ENCODE peak calls at places on chromosomes 2 and 18, in five cellular contexts. B, Z, M, Y and W are unnamed samples. For H3K27me3, the result is how much of the 10 kb centered on the place peaks cover.

GRCh38 chr2:1132328-1132964 is 181.8 kb downstream of the SNTG2 start:
- DNase-seq in B (no peak), Z (no peak), M (no peak), Y (no peak), W (no peak)

GRCh38 chr18:50559750-50560680 is at the start of gene MAPK4:
- DNase-seq in B (no peak), Z (peak), M (peak), Y (peak), W (peak)

GRCh38 chr2:112765251-112765650 is 842 bp upstream of the CKAP2L start:
- DNase-seq in B (no peak), Z (no peak), M (no peak), Y (no peak), W (no peak)

GRCh38 chr18:5995626-5996025 is 100.3 kb upstream of the TMEM200C start:
- DNase-seq in B (no peak), Z (no peak), M (no peak), Y (no peak), W (no peak)

GRCh38 chr2:64522843-64523428 is 1.2 kb upstream of the AFTPH start:
- DNase-seq in B (peak), Z (peak), M (peak), Y (peak), W (peak)

GRCh38 chr2:2102870-2103269 is 228.2 kb downstream of the MYT1L start:
- DNase-seq in B (peak), Z (no peak), M (no peak), Y (no peak), W (no peak)

GRCh38 chr2:216363221-216363620 is 9.1 kb downstream of the MARCHF4 start:
- DNase-seq in B (no peak), Z (no peak), M (no peak), Y (no peak), W (no peak)

GRCh38 chr2:75098856-75099255 is 100.5 kb downstream of the TACR1 start:
- DNase-seq in B (peak), Z (peak), M (no peak), Y (peak), W (no peak)

GRCh38 chr2:165675551-165675968 is 118.5 kb downstream of the GALNT3 start:
- DNase-seq in B (no peak), Z (no peak), M (no peak), Y (peak), W (no peak)

GRCh38 chr2:102975996-102976636 is 214.3 kb downstream of the TMEM182 start:
- DNase-seq in B (peak), Z (peak), M (no peak), Y (peak), W (no peak)
- H3K27me3 ChIP-seq in B (under half), Z (under half), M (under half), Y (under half), W (under half)

GRCh38 chr2:203869610-203870042 is 2.1 kb downstream of the CTLA4 start:
- DNase-seq in B (no peak), Z (no peak), M (no peak), Y (no peak), W (no peak)
- H3K4me3 ChIP-seq in B (no peak), Z (no peak), M (no peak), Y (no peak), W (no peak)

GRCh38 chr18:59211629-59212028 is 8.3 kb upstream of the GRP start:
- DNase-seq in B (no peak), Z (no peak), M (no peak), Y (no peak), W (no peak)

GRCh38 chr18:59208602-59209001 is 11.4 kb upstream of the GRP start:
- DNase-seq in B (no peak), Z (no peak), M (no peak), Y (no peak), W (no peak)

GRCh38 chr18:59207506-59207905 is 12.5 kb upstream of the GRP start:
- DNase-seq in B (no peak), Z (no peak), M (no peak), Y (no peak), W (no peak)

GRCh38 chr18:59210311-59210710 is 9.6 kb upstream of the GRP start:
- DNase-seq in B (no peak), Z (no peak), M (no peak), Y (no peak), W (no peak)
- H3K27me3 ChIP-seq in B (under half), Z (under half), M (under half), Y (under half), W (under half)

GRCh38 chr2:180195847-180196246 is 188.8 kb upstream of the CWC22 start:
- DNase-seq in B (no peak), Z (no peak), M (no peak), Y (no peak), W (no peak)

GRCh38 chr2:180191352-180192124 is 184.4 kb upstream of the CWC22 start:
- DNase-seq in B (peak), Z (no peak), M (no peak), Y (no peak), W (peak)

GRCh38 chr2:180190851-180191250 is 183.8 kb upstream of the CWC22 start:
- DNase-seq in B (peak), Z (no peak), M (no peak), Y (no peak), W (peak)

DNA sequence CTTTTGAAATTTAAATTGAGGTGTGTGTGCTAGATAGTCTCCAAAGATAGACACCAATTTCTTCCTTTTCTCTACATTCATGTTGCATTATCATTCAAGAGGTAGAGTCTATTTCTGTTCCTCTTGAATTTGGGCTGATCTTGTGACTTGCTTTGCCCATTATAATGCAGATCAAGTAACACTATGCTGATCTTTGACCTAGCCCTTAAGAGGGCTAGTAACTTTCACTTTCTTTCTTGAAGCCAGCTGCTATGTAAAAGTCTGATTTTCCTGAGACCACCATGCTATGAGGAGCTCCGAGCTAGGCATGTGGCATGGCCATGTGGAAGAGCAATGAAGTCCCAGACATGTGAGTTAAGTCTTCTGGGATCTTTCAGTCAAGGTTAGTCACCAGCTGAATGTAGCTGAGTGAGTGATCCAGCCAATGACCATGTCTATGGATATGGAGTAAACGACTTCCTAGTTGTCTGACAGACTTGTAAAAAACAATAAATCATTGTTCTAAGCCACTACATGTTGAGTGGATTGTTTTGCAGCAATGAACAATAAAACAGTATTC is 189.4 kb upstream of the CWC22 start:
- DNase-seq in B (no peak), Z (no peak), M (no peak), Y (no peak), W (peak)
- H3K4me3 ChIP-seq in B (no peak), Z (no peak), M (no peak), Y (no peak), W (peak)

GRCh38 chr2:232432598-232433184 is 23.3 kb upstream of the ALPI start:
- DNase-seq in B (peak), Z (peak), M (peak), Y (no peak), W (no peak)
- H3K27me3 ChIP-seq in B (under half), Z (under half), M (under half), Y (under half), W (under half)

DNA sequence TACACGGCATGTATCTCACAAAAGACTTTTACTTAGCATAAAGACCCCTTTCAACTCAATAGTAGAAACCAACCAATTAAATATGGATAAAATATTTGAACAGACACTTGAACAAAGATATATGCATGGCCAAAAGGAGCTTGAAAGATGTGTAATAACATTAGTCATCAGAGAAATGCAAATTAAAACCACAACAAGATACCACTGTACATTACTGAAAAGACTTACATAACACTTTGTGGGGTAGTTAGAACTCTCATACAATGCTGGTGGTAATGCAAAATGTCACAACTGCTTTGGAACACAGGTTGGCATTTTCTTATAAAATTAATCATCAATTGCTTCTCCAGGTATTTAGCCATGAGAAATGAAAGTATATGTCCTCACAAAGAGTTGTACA is 60.7 kb downstream of the TTC27 start:
- DNase-seq in B (no peak), Z (no peak), M (no peak), Y (peak), W (no peak)
- H3K4me3 ChIP-seq in B (no peak), Z (no peak), M (no peak), Y (no peak), W (no peak)

GRCh38 chr2:176664478-176664877 is 395.2 kb downstream of the MTX2 start:
- DNase-seq in B (no peak), Z (no peak), M (no peak), Y (no peak), W (no peak)
- H3K27me3 ChIP-seq in B (under half), Z (under half), M (under half), Y (under half), W (under half)

GRCh38 chr2:60565472-60565871 is 12.0 kb upstream of the BCL11A start:
- DNase-seq in B (peak), Z (peak), M (no peak), Y (peak), W (peak)

GRCh38 chr2:60570281-60570680 is 16.8 kb upstream of the BCL11A start:
- DNase-seq in B (no peak), Z (no peak), M (no peak), Y (no peak), W (no peak)

GRCh38 chr2:60569680-60570111 is 16.2 kb upstream of the BCL11A start:
- DNase-seq in B (peak), Z (peak), M (no peak), Y (no peak), W (no peak)

GRCh38 chr2:60567092-60567491 is 13.6 kb upstream of the BCL11A start:
- DNase-seq in B (no peak), Z (no peak), M (no peak), Y (no peak), W (no peak)

GRCh38 chr2:60567919-60568874 is 14.7 kb upstream of the BCL11A start:
- DNase-seq in B (no peak), Z (no peak), M (no peak), Y (no peak), W (no peak)
- H3K4me3 ChIP-seq in B (no peak), Z (no peak), M (no peak), Y (no peak), W (no peak)

GRCh38 chr2:14937336-14937735 is 304.8 kb downstream of the LRATD1 start:
- DNase-seq in B (no peak), Z (no peak), M (no peak), Y (no peak), W (no peak)

GRCh38 chr2:14942991-14943390 is 310.5 kb downstream of the LRATD1 start:
- DNase-seq in B (no peak), Z (no peak), M (no peak), Y (peak), W (no peak)

GRCh38 chr2:14936436-14936835 is 303.9 kb downstream of the LRATD1 start:
- DNase-seq in B (peak), Z (no peak), M (no peak), Y (no peak), W (no peak)

GRCh38 chr2:14944562-14945346 is 312.2 kb downstream of the LRATD1 start:
- DNase-seq in B (peak), Z (peak), M (no peak), Y (peak), W (peak)

GRCh38 chr2:14941151-14941631 is 308.7 kb downstream of the LRATD1 start:
- DNase-seq in B (no peak), Z (no peak), M (no peak), Y (peak), W (no peak)
- H3K27me3 ChIP-seq in B (under half), Z (under half), M (under half), Y (under half), W (under half)

GRCh38 chr2:101127319-101128056 is 23.7 kb downstream of the TBC1D8 start:
- DNase-seq in B (no peak), Z (no peak), M (no peak), Y (no peak), W (no peak)

GRCh38 chr2:101124061-101124460 is 27.1 kb downstream of the TBC1D8 start:
- DNase-seq in B (no peak), Z (no peak), M (no peak), Y (no peak), W (no peak)

GRCh38 chr2:101125374-101125773 is 25.8 kb downstream of the TBC1D8 start:
- DNase-seq in B (no peak), Z (no peak), M (no peak), Y (peak), W (no peak)

GRCh38 chr2:101125799-101126198 is 25.4 kb downstream of the TBC1D8 start:
- DNase-seq in B (no peak), Z (no peak), M (no peak), Y (no peak), W (no peak)

DNA sequence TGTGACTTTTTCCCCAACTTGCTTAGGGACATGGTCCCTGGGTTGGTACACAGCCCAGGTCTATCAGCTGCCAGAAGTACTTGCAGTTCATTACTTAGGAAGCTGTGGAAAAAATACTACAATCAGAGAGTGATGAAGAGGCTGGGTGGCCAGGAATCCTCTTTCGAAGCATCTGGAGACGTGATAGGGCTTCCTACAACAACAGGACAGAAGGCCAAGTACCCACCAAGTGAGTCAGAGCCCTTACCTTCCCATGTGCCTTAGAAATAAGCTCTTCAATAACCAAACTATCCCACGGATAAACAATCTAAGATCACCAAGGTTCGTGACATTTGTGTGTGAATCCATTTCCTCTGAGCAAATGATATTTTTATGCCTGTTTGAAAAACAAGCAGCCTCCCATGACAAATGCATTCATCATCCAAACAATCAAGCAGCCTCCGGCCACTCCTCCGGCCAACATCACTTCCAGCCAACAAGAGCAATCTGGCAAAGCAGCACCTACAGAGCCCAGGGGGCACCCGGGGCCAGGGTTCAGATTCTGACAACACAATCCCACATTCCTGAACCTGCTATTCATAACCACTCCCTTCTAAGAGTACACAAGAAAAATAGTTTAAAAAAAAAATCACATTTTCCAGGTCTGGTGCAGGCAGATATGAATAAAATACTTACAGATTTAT is 26.4 kb downstream of the TBC1D8 start:
- DNase-seq in B (no peak), Z (no peak), M (peak), Y (peak), W (no peak)
- H3K4me3 ChIP-seq in B (no peak), Z (no peak), M (no peak), Y (no peak), W (no peak)